ENCODE peak calls at places on chromosomes 13 and 19, in four cellular contexts. T is NCI-H1436, M is astrocyte of the cerebellum, P is psoas muscle. R is an unnamed sample.
A peak's percentile ranks its signal among the peaks of the same experiment; 100 is the strongest.

GRCh38 chr13:107650081-107650701 is 565.1 kb downstream of the LIG4 start:
- DNase-seq in T (no peak), M (peak; percentile 31), P (peak; percentile 55), R (peak; percentile 37)

GRCh38 chr19:5694952-5695648 is 5.0 kb downstream of the RPL36 start:
- DNase-seq in T (no peak), M (no peak), P (no peak), R (no peak)

GRCh38 chr13:44853641-44854040 is 135.6 kb downstream of the NUFIP1 start:
- DNase-seq in T (no peak), M (no peak), P (no peak), R (no peak)

GRCh38 chr19:39870171-39870971 is 24.2 kb upstream of the FBL start:
- DNase-seq in T (peak; percentile 4), M (no peak), P (no peak), R (no peak)

GRCh38 chr19:47275866-47276461 is 1.3 kb downstream of the INAFM1 start:
- DNase-seq in T (no peak), M (no peak), P (peak; percentile 79), R (no peak)

GRCh38 chr13:99909097-99909835 is 62.3 kb downstream of the ZIC5 start:
- DNase-seq in T (no peak), M (no peak), P (no peak), R (no peak)

GRCh38 chr13:30791354-30791921 is 56.1 kb downstream of the ALOX5AP start:
- DNase-seq in T (no peak), M (peak; percentile 38), P (no peak), R (peak; percentile 40)

GRCh38 chr19:33005440-33005839 is 33.4 kb downstream of the FAAP24 start:
- DNase-seq in T (no peak), M (no peak), P (no peak), R (no peak)

GRCh38 chr19:38526430-38526829 is 91.3 kb downstream of the MAP4K1 start:
- DNase-seq in T (no peak), M (no peak), P (no peak), R (no peak)

GRCh38 chr19:14450168-14450874 is 17.2 kb downstream of the PKN1 start:
- DNase-seq in T (peak; percentile 21), M (no peak), P (no peak), R (no peak)

GRCh38 chr19:19821366-19822147 is at the start of gene ZNF506:
- DNase-seq in T (peak; percentile 98), M (peak; percentile 92), P (peak; percentile 100), R (peak; percentile 93)

GRCh38 chr13:60756306-60756705 is 359.3 kb downstream of the TDRD3 start:
- DNase-seq in T (no peak), M (no peak), P (no peak), R (no peak)

GRCh38 chr13:37906880-37907279 is 37.3 kb upstream of the TRPC4 start:
- DNase-seq in T (no peak), M (no peak), P (no peak), R (no peak)

GRCh38 chr13:51070005-51070649 is 40.9 kb downstream of the C13orf42 start:
- DNase-seq in T (peak; percentile 54), M (peak; percentile 62), P (peak; percentile 86), R (peak; percentile 57)

GRCh38 chr13:20525144-20525600 is 485 bp downstream of the CRYL1 start:
- DNase-seq in T (no peak), M (no peak), P (peak; percentile 70), R (no peak)